ENCODE peak calls at places on chromosome 16, in four cellular contexts. V is Peyer's patch, U is tibial nerve, O is mesenchymal stem cell. N is an unnamed sample.

GRCh38 chr16:72819345-72819744 is 228.6 kb downstream of the ZFHX3 start:
- DNase-seq in O (peak), V (no peak), U (no peak), N (no peak)

GRCh38 chr16:89152831-89153700 is 18.5 kb upstream of the CDH15 start:
- DNase-seq in O (no peak), V (no peak), U (no peak), N (no peak)

GRCh38 chr16:76653390-76654026 is 376.3 kb downstream of the CNTNAP4 start:
- DNase-seq in U (no peak), V (no peak), O (peak), N (no peak)

GRCh38 chr16:66058181-66058580 is 308.3 kb upstream of the CDH5 start:
- DNase-seq in U (no peak), V (no peak), O (no peak), N (no peak)

GRCh38 chr16:29804455-29805231 is 1.7 kb upstream of the MAZ start:
- DNase-seq in V (peak), O (peak), U (peak), N (no peak)

GRCh38 chr16:30780549-30780948 is 6.5 kb downstream of the ZNF629 start:
- DNase-seq in U (no peak), O (no peak), V (no peak), N (no peak)

GRCh38 chr16:27769561-27770222 is 219.7 kb downstream of the KATNIP start:
- DNase-seq in U (no peak), O (no peak), V (no peak), N (no peak)

GRCh38 chr16:8486985-8487384 is 103.3 kb downstream of the TMEM114 start:
- DNase-seq in O (no peak), U (no peak), V (no peak), N (no peak)

GRCh38 chr16:27109666-27110523 is 43.2 kb downstream of the C16orf82 start:
- DNase-seq in O (peak), U (peak), V (peak), N (no peak)

GRCh38 chr16:56848056-56848936 is 16.7 kb upstream of the SLC12A3 start:
- DNase-seq in U (no peak), O (peak), V (peak), N (no peak)

GRCh38 chr16:2471016-2471652 is at the start of gene NTN3:
- DNase-seq in V (no peak), O (no peak), U (no peak), N (no peak)

GRCh38 chr16:87806246-87806607 is 40.4 kb upstream of the KLHDC4 start:
- DNase-seq in O (peak), U (no peak), V (no peak), N (no peak)

GRCh38 chr16:3363793-3364192 is 8.1 kb downstream of the OR2C1 start:
- DNase-seq in V (no peak), O (no peak), U (no peak), N (no peak)

GRCh38 chr16:8878523-8878911 is 3.6 kb upstream of the LITAFD start:
- DNase-seq in V (no peak), O (peak), U (no peak), N (no peak)

GRCh38 chr16:80500116-80500859 is 40.5 kb upstream of the DYNLRB2 start:
- DNase-seq in U (no peak), O (no peak), V (no peak), N (no peak)

DNA sequence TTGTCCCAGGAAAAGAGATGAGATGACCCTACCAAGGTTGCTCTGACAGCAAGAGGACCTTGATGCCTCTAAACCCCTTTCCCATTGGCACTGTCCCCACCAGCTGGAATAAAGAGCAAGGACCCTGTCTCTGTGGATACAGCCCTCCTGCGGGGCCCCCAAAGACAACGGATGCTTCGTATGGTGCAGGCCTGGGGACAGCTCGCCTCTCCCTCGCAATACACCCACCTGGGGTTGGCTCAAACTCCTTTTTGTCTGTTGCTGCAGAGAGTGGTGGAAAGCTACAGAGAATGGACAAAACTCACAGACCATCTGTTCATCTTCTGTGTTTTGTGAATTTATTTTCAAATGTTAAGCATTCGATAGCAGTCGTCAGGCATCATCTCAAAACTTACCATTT is 27.6 kb upstream of the CACNG3 start:
- DNase-seq in U (no peak), O (no peak), V (no peak), N (no peak)
- H3K27ac ChIP-seq in U (no peak), O (no peak), V (no peak), N (no peak)

GRCh38 chr16:81797443-81797842 is 18.4 kb downstream of the PLCG2 start:
- DNase-seq in V (peak), O (no peak), U (no peak), N (no peak)
- H3K27ac ChIP-seq in V (peak), O (no peak), U (peak), N (no peak)

DNA sequence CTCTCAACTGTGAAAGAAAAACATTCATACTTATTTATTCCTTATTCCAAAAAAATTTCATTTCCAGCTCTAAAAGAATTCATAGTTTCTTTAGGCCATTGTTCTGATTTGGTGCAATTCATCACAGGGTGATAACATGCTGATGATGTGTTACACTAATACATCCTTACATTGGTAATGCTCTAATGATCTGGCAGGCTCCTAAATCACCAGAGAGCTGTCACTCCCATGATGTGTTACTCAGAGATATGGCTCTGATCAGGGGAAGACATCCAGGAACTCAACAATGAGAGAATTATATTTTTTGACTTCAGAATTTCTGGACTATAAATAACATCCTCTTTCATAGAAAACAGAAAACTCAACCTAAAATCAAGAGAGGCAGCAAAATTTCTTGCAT is 209.3 kb downstream of the CHD9NB start:
- DNase-seq in U (no peak), O (no peak), V (no peak), N (no peak)
- H3K27ac ChIP-seq in U (no peak), O (no peak), V (no peak), N (no peak)

DNA sequence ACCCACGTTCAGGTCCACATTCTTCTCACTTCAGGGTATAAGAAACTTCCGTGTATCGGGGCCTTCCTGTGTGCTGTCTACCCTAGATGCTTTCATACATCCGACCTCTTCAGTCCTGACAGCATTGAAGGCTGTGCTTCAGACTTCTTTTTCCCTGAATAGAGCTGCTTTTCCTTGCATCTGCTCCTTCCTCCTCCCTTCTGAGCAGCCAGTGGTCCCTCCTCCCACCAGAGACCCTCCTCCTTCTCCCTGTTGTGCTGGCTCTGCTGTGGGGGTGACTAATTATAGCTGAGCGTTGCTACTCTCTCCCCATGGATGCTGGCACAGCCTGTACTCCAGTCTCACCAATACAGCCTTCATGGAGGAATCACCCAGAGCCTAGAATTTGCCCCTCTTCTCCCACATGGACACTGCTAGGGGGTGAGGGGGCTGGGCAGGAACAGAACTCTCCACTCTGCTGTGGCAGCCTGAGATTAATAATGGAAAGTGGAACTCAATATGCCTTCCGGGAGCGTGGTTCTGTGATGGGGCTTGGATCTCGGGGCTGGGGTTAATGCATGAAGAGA is 1.1 kb downstream of the SLC9A5 start:
- DNase-seq in V (no peak), U (no peak), O (peak), N (no peak)
- H3K27ac ChIP-seq in V (no peak), U (no peak), O (no peak), N (no peak)

GRCh38 chr16:24091125-24091524 is 165.0 kb upstream of the CACNG3 start:
- DNase-seq in U (no peak), O (no peak), V (no peak), N (no peak)

GRCh38 chr16:24088011-24088410 is 168.1 kb upstream of the CACNG3 start:
- DNase-seq in V (no peak), O (no peak), U (no peak), N (no peak)

GRCh38 chr16:24088767-24089166 is 167.4 kb upstream of the CACNG3 start:
- DNase-seq in U (no peak), V (no peak), O (no peak), N (no peak)

DNA sequence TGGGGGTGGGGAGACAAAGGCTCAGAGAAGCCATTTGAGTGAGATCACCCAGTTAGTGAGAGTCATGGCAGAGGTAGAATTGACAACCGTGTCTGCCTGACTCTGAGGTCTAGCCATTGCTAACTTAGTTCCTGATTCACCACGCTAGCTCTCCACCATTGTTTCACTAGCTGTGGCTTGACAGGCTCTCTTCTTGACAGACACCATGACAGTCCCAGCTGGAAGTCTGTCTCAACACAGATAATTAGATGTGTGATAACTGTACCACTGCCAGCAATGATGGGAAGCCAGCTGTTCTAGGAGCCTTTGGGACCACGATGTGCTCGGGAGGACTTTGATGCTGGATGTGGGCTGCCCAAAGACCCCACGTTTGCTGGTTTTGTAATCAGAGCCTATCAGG is 170.5 kb upstream of the CACNG3 start:
- DNase-seq in U (no peak), O (no peak), V (no peak), N (no peak)
- H3K27ac ChIP-seq in U (no peak), O (no peak), V (no peak), N (no peak)

DNA sequence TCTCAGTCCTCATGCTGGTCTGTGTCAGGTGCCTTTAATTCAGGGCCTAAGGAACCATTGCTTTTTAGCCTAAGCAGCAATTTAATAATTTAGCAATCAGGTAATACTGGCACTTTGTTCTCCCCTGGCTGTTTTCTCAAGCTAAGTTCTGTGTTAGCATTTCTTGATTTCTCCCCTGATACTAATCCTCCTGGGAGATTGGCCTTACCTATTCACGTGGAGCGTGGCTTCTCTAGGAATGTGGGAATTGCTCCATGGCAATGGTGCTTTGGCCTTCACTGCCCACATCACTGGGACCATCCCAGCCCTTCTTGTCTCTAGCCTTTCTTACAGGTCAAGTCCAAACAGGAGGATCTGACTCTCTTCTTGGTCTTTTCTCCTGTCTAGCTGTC is 55.7 kb downstream of the ZNRF1 start:
- DNase-seq in U (no peak), O (no peak), V (no peak), N (no peak)
- H3K27ac ChIP-seq in U (no peak), O (no peak), V (peak), N (no peak)

GRCh38 chr16:85312642-85313540 is 200.6 kb upstream of the CIBAR2 start:
- DNase-seq in V (no peak), O (peak), U (no peak), N (no peak)

GRCh38 chr16:85312174-85312573 is 199.9 kb upstream of the CIBAR2 start:
- DNase-seq in U (no peak), V (no peak), O (no peak), N (no peak)

GRCh38 chr16:85311741-85312140 is 199.5 kb upstream of the CIBAR2 start:
- DNase-seq in V (no peak), O (no peak), U (no peak), N (no peak)

GRCh38 chr16:85314633-85315032 is 202.4 kb upstream of the CIBAR2 start:
- DNase-seq in O (no peak), V (no peak), U (no peak), N (no peak)

GRCh38 chr16:85313541-85314208 is 201.4 kb upstream of the CIBAR2 start:
- DNase-seq in O (peak), U (no peak), V (no peak), N (no peak)
- H3K27ac ChIP-seq in O (peak), U (peak), V (no peak), N (no peak)

DNA sequence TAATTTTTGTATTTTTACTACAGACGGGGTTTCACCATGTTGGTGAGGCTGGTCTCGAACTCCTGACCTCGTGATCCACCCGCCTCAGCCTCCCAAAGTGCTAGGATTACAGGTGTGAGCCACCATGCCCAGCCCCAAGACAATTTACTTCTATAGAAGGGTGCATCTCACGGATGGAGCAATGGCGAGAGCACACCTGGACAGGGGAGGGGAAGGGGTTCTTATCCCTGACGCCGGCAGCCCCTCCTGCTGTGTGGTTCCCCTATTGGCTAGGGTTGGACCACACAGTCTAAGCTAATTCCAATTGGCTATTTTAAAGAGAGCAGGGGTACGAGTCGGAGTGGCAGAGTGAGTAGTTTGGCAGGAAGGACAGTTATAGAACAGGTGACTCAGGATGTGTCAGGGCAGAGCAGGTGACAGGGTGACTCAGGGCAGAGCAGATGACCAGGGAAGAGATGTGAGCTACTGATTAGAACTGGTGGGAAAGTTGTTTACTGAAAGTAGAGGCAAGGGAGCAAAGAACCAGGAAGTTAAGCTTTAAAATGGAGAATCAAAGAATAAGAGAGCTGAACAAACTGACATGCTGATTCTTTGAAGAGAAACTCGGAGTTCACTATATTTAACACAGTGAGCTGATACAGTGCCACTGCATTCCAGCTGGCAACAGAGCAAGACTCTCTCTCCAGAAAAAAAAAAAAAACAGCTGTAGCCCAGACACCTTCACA is 12.6 kb upstream of the UBE2I start:
- DNase-seq in V (peak), O (peak), U (no peak), N (peak)
- H3K27ac ChIP-seq in V (peak), O (no peak), U (no peak), N (peak)

GRCh38 chr16:54143410-54143809 is 143.2 kb downstream of the IRX3 start:
- DNase-seq in O (no peak), V (no peak), U (no peak), N (no peak)

GRCh38 chr16:54140788-54141136 is 145.8 kb downstream of the IRX3 start:
- DNase-seq in U (no peak), O (no peak), V (no peak), N (no peak)

GRCh38 chr16:54140057-54140787 is 146.4 kb downstream of the IRX3 start:
- DNase-seq in V (no peak), U (no peak), O (peak), N (no peak)

GRCh38 chr16:54143934-54144333 is 142.7 kb downstream of the IRX3 start:
- DNase-seq in O (no peak), V (no peak), U (no peak), N (no peak)

DNA sequence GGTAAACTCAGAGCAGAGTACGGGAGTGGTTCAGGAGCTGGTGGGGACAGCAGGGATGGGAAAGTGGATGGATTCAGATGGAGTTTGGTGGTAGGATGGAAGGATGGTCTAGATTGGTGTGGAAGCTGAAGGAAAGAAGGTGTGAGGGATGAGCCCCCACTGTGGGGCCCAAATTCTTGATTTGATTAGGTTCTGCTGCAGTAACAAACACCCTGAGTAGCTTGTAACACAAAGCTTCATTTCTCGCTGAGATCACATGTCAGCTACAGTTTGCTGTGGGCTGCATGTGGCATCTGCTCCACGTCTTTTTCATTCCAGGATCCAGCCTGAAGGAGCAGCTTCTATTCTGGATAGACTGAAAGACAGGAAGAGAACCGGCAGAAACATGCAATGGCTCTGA is 143.8 kb downstream of the IRX3 start:
- DNase-seq in U (no peak), V (no peak), O (no peak), N (no peak)
- H3K27ac ChIP-seq in U (no peak), V (no peak), O (no peak), N (no peak)